ENCODE peak calls at places on chromosomes 2 and 18, in eight cellular contexts. One of them, this sample, is unnamed. For H3K4me1, the result is how much of the 10 kb centered on the place peaks cover.

GRCh38 chr2:106275971-106276370 is 81.9 kb upstream of the UXS1 start:
- DNase-seq in fibroblast of lung: no peak
- DNase-seq in GM23248: no peak
- DNase-seq in CD4-positive, CD25-positive, alpha-beta regulatory T cell: no peak
- DNase-seq in CD8-positive, alpha-beta memory T cell: no peak
- DNase-seq in CD8-positive, alpha-beta T cell: no peak
- DNase-seq in ovary: no peak
- DNase-seq in OCI-LY7: no peak
- DNase-seq in this sample: no peak

GRCh38 chr2:159600752-159601151 is 15.6 kb downstream of the BAZ2B start:
- DNase-seq in CD8-positive, alpha-beta T cell: no peak
- DNase-seq in ovary: no peak
- DNase-seq in GM23248: peak
- DNase-seq in CD4-positive, CD25-positive, alpha-beta regulatory T cell: no peak
- DNase-seq in fibroblast of lung: no peak
- DNase-seq in OCI-LY7: no peak
- DNase-seq in CD8-positive, alpha-beta memory T cell: no peak
- DNase-seq in this sample: no peak

GRCh38 chr2:34215174-34215573 is 616.1 kb upstream of the FAM98A start:
- DNase-seq in ovary: no peak
- DNase-seq in CD8-positive, alpha-beta T cell: no peak
- DNase-seq in CD4-positive, CD25-positive, alpha-beta regulatory T cell: no peak
- DNase-seq in GM23248: no peak
- DNase-seq in fibroblast of lung: no peak
- DNase-seq in CD8-positive, alpha-beta memory T cell: no peak
- DNase-seq in OCI-LY7: no peak
- DNase-seq in this sample: no peak

GRCh38 chr2:229118336-229118735 is 152.8 kb downstream of the PID1 start:
- DNase-seq in CD8-positive, alpha-beta memory T cell: no peak
- DNase-seq in fibroblast of lung: no peak
- DNase-seq in GM23248: no peak
- DNase-seq in CD8-positive, alpha-beta T cell: no peak
- DNase-seq in ovary: no peak
- DNase-seq in CD4-positive, CD25-positive, alpha-beta regulatory T cell: no peak
- DNase-seq in OCI-LY7: no peak
- DNase-seq in this sample: no peak

GRCh38 chr2:195356920-195357440 is 300.0 kb upstream of the SLC39A10 start:
- DNase-seq in fibroblast of lung: no peak
- DNase-seq in CD8-positive, alpha-beta memory T cell: no peak
- DNase-seq in CD8-positive, alpha-beta T cell: no peak
- DNase-seq in CD4-positive, CD25-positive, alpha-beta regulatory T cell: no peak
- DNase-seq in GM23248: no peak
- DNase-seq in OCI-LY7: no peak
- DNase-seq in ovary: no peak
- DNase-seq in this sample: no peak

GRCh38 chr2:158949300-158949699 is 19.1 kb upstream of the TANC1 start:
- DNase-seq in CD8-positive, alpha-beta memory T cell: no peak
- DNase-seq in GM23248: no peak
- DNase-seq in CD4-positive, CD25-positive, alpha-beta regulatory T cell: no peak
- DNase-seq in fibroblast of lung: no peak
- DNase-seq in OCI-LY7: no peak
- DNase-seq in ovary: no peak
- DNase-seq in CD8-positive, alpha-beta T cell: no peak
- DNase-seq in this sample: no peak

GRCh38 chr18:12598181-12598921 is 59.6 kb downstream of the SPIRE1 start:
- DNase-seq in GM23248: peak
- DNase-seq in CD8-positive, alpha-beta memory T cell: no peak
- DNase-seq in CD8-positive, alpha-beta T cell: no peak
- DNase-seq in ovary: no peak
- DNase-seq in CD4-positive, CD25-positive, alpha-beta regulatory T cell: no peak
- DNase-seq in fibroblast of lung: peak
- DNase-seq in OCI-LY7: no peak
- DNase-seq in this sample: no peak

GRCh38 chr2:206936456-206937222 is 2.7 kb upstream of the CPO start:
- DNase-seq in CD8-positive, alpha-beta T cell: no peak
- DNase-seq in ovary: no peak
- DNase-seq in CD8-positive, alpha-beta memory T cell: no peak
- DNase-seq in CD4-positive, CD25-positive, alpha-beta regulatory T cell: no peak
- DNase-seq in fibroblast of lung: peak
- DNase-seq in OCI-LY7: no peak
- DNase-seq in GM23248: no peak
- DNase-seq in this sample: no peak

GRCh38 chr18:32848836-32849235 is 76.0 kb upstream of the KLHL14 start:
- DNase-seq in CD4-positive, CD25-positive, alpha-beta regulatory T cell: no peak
- DNase-seq in GM23248: no peak
- DNase-seq in CD8-positive, alpha-beta T cell: no peak
- DNase-seq in fibroblast of lung: no peak
- DNase-seq in ovary: no peak
- DNase-seq in OCI-LY7: no peak
- DNase-seq in CD8-positive, alpha-beta memory T cell: no peak
- DNase-seq in this sample: no peak

GRCh38 chr2:69538872-69539548 is 101.8 kb upstream of the NFU1 start:
- DNase-seq in CD8-positive, alpha-beta memory T cell: no peak
- DNase-seq in GM23248: peak
- DNase-seq in OCI-LY7: no peak
- DNase-seq in ovary: no peak
- DNase-seq in CD4-positive, CD25-positive, alpha-beta regulatory T cell: no peak
- DNase-seq in CD8-positive, alpha-beta T cell: no peak
- DNase-seq in fibroblast of lung: peak
- DNase-seq in this sample: no peak

GRCh38 chr2:97858442-97858841 is 137.3 kb downstream of the TMEM131 start:
- DNase-seq in ovary: no peak
- DNase-seq in CD8-positive, alpha-beta T cell: no peak
- DNase-seq in fibroblast of lung: no peak
- DNase-seq in CD8-positive, alpha-beta memory T cell: no peak
- DNase-seq in CD4-positive, CD25-positive, alpha-beta regulatory T cell: no peak
- DNase-seq in GM23248: no peak
- DNase-seq in OCI-LY7: no peak
- DNase-seq in this sample: peak

GRCh38 chr2:10043906-10044601 is 704 bp downstream of the KLF11 start:
- DNase-seq in CD8-positive, alpha-beta T cell: peak
- DNase-seq in CD8-positive, alpha-beta memory T cell: peak
- DNase-seq in fibroblast of lung: peak
- DNase-seq in CD4-positive, CD25-positive, alpha-beta regulatory T cell: peak
- DNase-seq in GM23248: peak
- DNase-seq in OCI-LY7: peak
- DNase-seq in ovary: peak
- DNase-seq in this sample: peak

GRCh38 chr2:50957880-50958279 is 74.1 kb downstream of the NRXN1 start:
- DNase-seq in fibroblast of lung: peak
- DNase-seq in CD4-positive, CD25-positive, alpha-beta regulatory T cell: no peak
- DNase-seq in CD8-positive, alpha-beta memory T cell: no peak
- DNase-seq in ovary: no peak
- DNase-seq in GM23248: no peak
- DNase-seq in CD8-positive, alpha-beta T cell: no peak
- DNase-seq in OCI-LY7: no peak
- DNase-seq in this sample: no peak

DNA sequence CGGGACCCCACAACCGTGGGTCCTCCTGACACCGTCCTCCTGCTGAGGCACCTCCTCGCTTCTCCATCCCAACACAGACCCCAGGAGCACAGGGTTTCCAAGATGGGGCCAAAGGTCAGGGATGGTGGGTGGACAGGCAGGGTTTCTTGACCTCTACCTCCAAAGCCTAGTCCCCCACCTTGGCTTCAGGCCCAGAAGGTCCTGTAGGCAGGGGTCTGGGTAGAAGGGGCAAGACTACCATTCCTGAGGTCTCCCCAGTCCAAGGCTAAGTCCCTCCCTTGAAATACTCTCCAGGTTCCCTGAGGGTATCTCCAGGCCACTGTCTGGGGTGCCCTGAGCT is 7.1 kb downstream of the CYP26B1 start:
- DNase-seq in CD8-positive, alpha-beta T cell: peak
- DNase-seq in ovary: no peak
- DNase-seq in CD8-positive, alpha-beta memory T cell: no peak
- DNase-seq in fibroblast of lung: no peak
- DNase-seq in CD4-positive, CD25-positive, alpha-beta regulatory T cell: no peak
- DNase-seq in GM23248: no peak
- DNase-seq in OCI-LY7: no peak
- DNase-seq in this sample: no peak
- H3K4me1 ChIP-seq in CD8-positive, alpha-beta T cell: under half
- H3K4me1 ChIP-seq in ovary: under half
- H3K4me1 ChIP-seq in CD8-positive, alpha-beta memory T cell: under half
- H3K4me1 ChIP-seq in fibroblast of lung: under half
- H3K4me1 ChIP-seq in CD4-positive, CD25-positive, alpha-beta regulatory T cell: under half
- H3K4me1 ChIP-seq in GM23248: under half
- H3K4me1 ChIP-seq in OCI-LY7: under half
- H3K4me1 ChIP-seq in this sample: under half

DNA sequence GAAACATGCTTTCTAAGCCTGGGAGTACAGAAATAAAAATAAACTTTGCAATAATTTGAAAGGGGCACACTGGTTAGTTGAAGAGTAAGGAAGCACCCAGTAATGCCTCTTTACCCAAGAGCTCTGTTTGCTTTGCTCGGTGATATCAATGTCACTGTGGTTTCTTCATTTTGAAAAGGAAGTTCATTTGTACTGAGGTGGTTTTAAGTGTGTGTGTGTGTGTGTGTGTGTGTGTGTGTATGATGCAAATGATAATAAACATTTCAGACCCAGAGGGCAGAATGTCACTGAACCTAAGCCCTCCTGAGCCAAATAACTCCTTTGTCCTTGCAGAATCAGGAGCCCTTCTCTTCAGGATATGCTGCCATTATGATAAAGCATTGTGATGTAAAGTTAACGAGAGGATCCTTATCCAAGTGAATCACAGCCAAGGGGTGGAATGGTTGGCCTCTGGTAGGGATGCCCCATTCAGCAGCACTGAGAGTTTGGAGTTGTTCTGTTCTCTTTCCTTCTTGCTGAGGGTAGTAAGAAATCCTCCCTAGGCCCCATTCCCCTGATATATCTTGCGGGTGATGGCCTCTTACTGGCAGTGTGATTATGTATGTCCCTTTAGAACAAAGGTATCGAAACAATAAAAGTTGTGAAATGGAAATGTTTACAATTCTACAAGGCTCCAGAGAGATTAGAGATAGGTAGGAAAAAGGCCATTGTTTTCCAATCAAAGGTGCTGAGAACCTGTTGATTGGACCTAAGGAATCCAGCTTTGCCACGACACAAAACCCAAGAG is 7.6 kb downstream of the ITGA6 start:
- DNase-seq in fibroblast of lung: peak
- DNase-seq in CD8-positive, alpha-beta T cell: peak
- DNase-seq in GM23248: no peak
- DNase-seq in CD4-positive, CD25-positive, alpha-beta regulatory T cell: peak
- DNase-seq in ovary: no peak
- DNase-seq in CD8-positive, alpha-beta memory T cell: peak
- DNase-seq in OCI-LY7: peak
- DNase-seq in this sample: peak
- H3K4me1 ChIP-seq in fibroblast of lung: under half
- H3K4me1 ChIP-seq in CD8-positive, alpha-beta T cell: half or more
- H3K4me1 ChIP-seq in GM23248: under half
- H3K4me1 ChIP-seq in CD4-positive, CD25-positive, alpha-beta regulatory T cell: half or more
- H3K4me1 ChIP-seq in ovary: under half
- H3K4me1 ChIP-seq in CD8-positive, alpha-beta memory T cell: half or more
- H3K4me1 ChIP-seq in OCI-LY7: under half
- H3K4me1 ChIP-seq in this sample: under half

GRCh38 chr2:65076345-65076710 is 20.1 kb downstream of the CEP68 start:
- DNase-seq in CD8-positive, alpha-beta memory T cell: no peak
- DNase-seq in CD8-positive, alpha-beta T cell: no peak
- DNase-seq in fibroblast of lung: peak
- DNase-seq in GM23248: peak
- DNase-seq in ovary: no peak
- DNase-seq in OCI-LY7: no peak
- DNase-seq in CD4-positive, CD25-positive, alpha-beta regulatory T cell: no peak
- DNase-seq in this sample: no peak
- H3K4me1 ChIP-seq in CD8-positive, alpha-beta memory T cell: under half
- H3K4me1 ChIP-seq in CD8-positive, alpha-beta T cell: under half
- H3K4me1 ChIP-seq in fibroblast of lung: under half
- H3K4me1 ChIP-seq in GM23248: under half
- H3K4me1 ChIP-seq in ovary: under half
- H3K4me1 ChIP-seq in OCI-LY7: half or more
- H3K4me1 ChIP-seq in CD4-positive, CD25-positive, alpha-beta regulatory T cell: under half
- H3K4me1 ChIP-seq in this sample: under half

GRCh38 chr2:88133875-88134274 is 6.0 kb upstream of the FABP1 start:
- DNase-seq in CD8-positive, alpha-beta T cell: no peak
- DNase-seq in OCI-LY7: no peak
- DNase-seq in ovary: no peak
- DNase-seq in CD8-positive, alpha-beta memory T cell: no peak
- DNase-seq in CD4-positive, CD25-positive, alpha-beta regulatory T cell: no peak
- DNase-seq in fibroblast of lung: no peak
- DNase-seq in GM23248: no peak
- DNase-seq in this sample: no peak
- H3K4me1 ChIP-seq in CD8-positive, alpha-beta T cell: under half
- H3K4me1 ChIP-seq in OCI-LY7: under half
- H3K4me1 ChIP-seq in ovary: under half
- H3K4me1 ChIP-seq in CD8-positive, alpha-beta memory T cell: under half
- H3K4me1 ChIP-seq in CD4-positive, CD25-positive, alpha-beta regulatory T cell: under half
- H3K4me1 ChIP-seq in fibroblast of lung: under half
- H3K4me1 ChIP-seq in GM23248: under half
- H3K4me1 ChIP-seq in this sample: under half

GRCh38 chr2:174595904-174596397 is 1.7 kb downstream of the WIPF1 start:
- DNase-seq in fibroblast of lung: no peak
- DNase-seq in ovary: no peak
- DNase-seq in OCI-LY7: peak
- DNase-seq in GM23248: peak
- DNase-seq in CD4-positive, CD25-positive, alpha-beta regulatory T cell: no peak
- DNase-seq in CD8-positive, alpha-beta memory T cell: no peak
- DNase-seq in CD8-positive, alpha-beta T cell: no peak
- DNase-seq in this sample: no peak

GRCh38 chr2:174594451-174594850 is 3.2 kb downstream of the WIPF1 start:
- DNase-seq in ovary: no peak
- DNase-seq in CD8-positive, alpha-beta T cell: no peak
- DNase-seq in OCI-LY7: peak
- DNase-seq in GM23248: no peak
- DNase-seq in CD8-positive, alpha-beta memory T cell: no peak
- DNase-seq in CD4-positive, CD25-positive, alpha-beta regulatory T cell: peak
- DNase-seq in fibroblast of lung: no peak
- DNase-seq in this sample: no peak

GRCh38 chr2:174593574-174594203 is 3.9 kb downstream of the WIPF1 start:
- DNase-seq in OCI-LY7: peak
- DNase-seq in CD4-positive, CD25-positive, alpha-beta regulatory T cell: peak
- DNase-seq in ovary: no peak
- DNase-seq in GM23248: peak
- DNase-seq in fibroblast of lung: peak
- DNase-seq in CD8-positive, alpha-beta memory T cell: peak
- DNase-seq in CD8-positive, alpha-beta T cell: peak
- DNase-seq in this sample: no peak

GRCh38 chr2:174596994-174597346 is 634 bp downstream of the WIPF1 start:
- DNase-seq in CD8-positive, alpha-beta memory T cell: no peak
- DNase-seq in CD4-positive, CD25-positive, alpha-beta regulatory T cell: no peak
- DNase-seq in OCI-LY7: peak
- DNase-seq in fibroblast of lung: no peak
- DNase-seq in ovary: no peak
- DNase-seq in CD8-positive, alpha-beta T cell: no peak
- DNase-seq in GM23248: no peak
- DNase-seq in this sample: no peak

GRCh38 chr2:174595415-174595814 is 2.2 kb downstream of the WIPF1 start:
- DNase-seq in CD4-positive, CD25-positive, alpha-beta regulatory T cell: peak
- DNase-seq in GM23248: no peak
- DNase-seq in fibroblast of lung: no peak
- DNase-seq in CD8-positive, alpha-beta T cell: no peak
- DNase-seq in OCI-LY7: peak
- DNase-seq in CD8-positive, alpha-beta memory T cell: no peak
- DNase-seq in ovary: no peak
- DNase-seq in this sample: no peak
- H3K4me1 ChIP-seq in CD4-positive, CD25-positive, alpha-beta regulatory T cell: half or more
- H3K4me1 ChIP-seq in GM23248: half or more
- H3K4me1 ChIP-seq in fibroblast of lung: under half
- H3K4me1 ChIP-seq in CD8-positive, alpha-beta T cell: under half
- H3K4me1 ChIP-seq in OCI-LY7: half or more
- H3K4me1 ChIP-seq in CD8-positive, alpha-beta memory T cell: half or more
- H3K4me1 ChIP-seq in ovary: under half
- H3K4me1 ChIP-seq in this sample: under half